ENCODE peak calls at places on chromosomes 6 and 20, in seven cellular contexts. R, Y, N, F, Q, E and U are unnamed samples.

GRCh38 chr6:116387374-116387773 is 16.6 kb downstream of the DSE start:
- DNase-seq in R (no peak), E (peak), Q (peak), F (no peak), Y (no peak), N (no peak), U (peak)

GRCh38 chr6:151637814-151638213 is 144.0 kb downstream of the CCDC170 start:
- DNase-seq in E (no peak), R (no peak), Q (no peak), F (no peak), Y (no peak), N (no peak), U (no peak)

GRCh38 chr6:33205172-33206026 is 944 bp downstream of the HSD17B8 start:
- DNase-seq in F (peak), N (peak), Y (peak), Q (no peak), E (no peak), R (no peak), U (no peak)

GRCh38 chr6:115643762-115644161 is 416.9 kb downstream of the FRK start:
- DNase-seq in F (no peak), N (no peak), Q (no peak), R (no peak), Y (no peak), E (no peak), U (no peak)

GRCh38 chr6:156434795-156435190 is 342.4 kb upstream of the ARID1B start:
- DNase-seq in E (no peak), N (no peak), R (no peak), F (no peak), Q (no peak), Y (no peak), U (no peak)

GRCh38 chr20:39829255-39829654 is 859.8 kb downstream of the MAFB start:
- DNase-seq in E (no peak), F (no peak), Y (no peak), Q (no peak), R (no peak), N (peak), U (no peak)

GRCh38 chr6:28254340-28254618 is 2.2 kb upstream of the ZKSCAN4 start:
- DNase-seq in E (no peak), F (no peak), Q (no peak), Y (no peak), N (peak), R (no peak), U (peak)

GRCh38 chr6:105302617-105303128 is 100.2 kb downstream of the PREP start:
- DNase-seq in E (no peak), Q (no peak), Y (no peak), N (peak), F (no peak), R (no peak), U (no peak)

GRCh38 chr20:25040438-25040831 is 17.5 kb downstream of the ACSS1 start:
- DNase-seq in Q (no peak), F (no peak), E (peak), R (peak), Y (no peak), N (no peak), U (no peak)

GRCh38 chr6:97978855-97979271 is 695.8 kb upstream of the MMS22L start:
- DNase-seq in R (no peak), Y (no peak), N (peak), Q (no peak), F (no peak), E (no peak), U (no peak)

GRCh38 chr20:53652859-53653520 is 59.4 kb upstream of the ZNF217 start:
- DNase-seq in Q (no peak), N (no peak), Y (no peak), E (no peak), R (no peak), F (no peak), U (no peak)

GRCh38 chr6:50049829-50050228 is at the start of gene DEFB112:
- DNase-seq in E (no peak), N (no peak), R (no peak), Q (no peak), F (no peak), Y (no peak), U (no peak)

GRCh38 chr6:14910692-14911547 is 334.9 kb upstream of the JARID2 start:
- DNase-seq in Q (no peak), R (no peak), Y (no peak), E (peak), F (no peak), N (no peak), U (peak)

GRCh38 chr20:50977066-50978045 is 18.7 kb downstream of the MOCS3 start:
- DNase-seq in N (no peak), R (no peak), Q (no peak), F (no peak), Y (no peak), E (no peak), U (no peak)

GRCh38 chr20:38098952-38099351 is 65.4 kb downstream of the RPRD1B start:
- DNase-seq in R (no peak), E (no peak), N (no peak), Y (no peak), Q (peak), F (no peak), U (no peak)

GRCh38 chr6:73639015-73639414 is 14.8 kb downstream of the SLC17A5 start:
- DNase-seq in F (no peak), E (no peak), R (no peak), N (no peak), Q (no peak), Y (no peak), U (no peak)

GRCh38 chr6:138963531-138963930 is 24.5 kb downstream of the REPS1 start:
- DNase-seq in R (no peak), N (no peak), E (no peak), Q (peak), F (no peak), Y (no peak), U (no peak)

GRCh38 chr6:14964901-14965300 is 281.0 kb upstream of the JARID2 start:
- DNase-seq in Q (no peak), R (no peak), F (no peak), E (no peak), Y (no peak), N (no peak), U (no peak)

GRCh38 chr20:23823621-23824324 is 2.8 kb downstream of the CST2 start:
- DNase-seq in E (no peak), R (no peak), Y (no peak), N (no peak), F (no peak), Q (no peak), U (no peak)

GRCh38 chr6:55276745-55277627 is 50.3 kb upstream of the GFRAL start:
- DNase-seq in Q (peak), Y (peak), F (peak), N (peak), E (no peak), R (peak), U (peak)

GRCh38 chr6:62474793-62475192 is 188.8 kb upstream of the KHDRBS2 start:
- DNase-seq in E (no peak), Q (no peak), F (no peak), N (no peak), R (no peak), Y (no peak), U (no peak)

DNA sequence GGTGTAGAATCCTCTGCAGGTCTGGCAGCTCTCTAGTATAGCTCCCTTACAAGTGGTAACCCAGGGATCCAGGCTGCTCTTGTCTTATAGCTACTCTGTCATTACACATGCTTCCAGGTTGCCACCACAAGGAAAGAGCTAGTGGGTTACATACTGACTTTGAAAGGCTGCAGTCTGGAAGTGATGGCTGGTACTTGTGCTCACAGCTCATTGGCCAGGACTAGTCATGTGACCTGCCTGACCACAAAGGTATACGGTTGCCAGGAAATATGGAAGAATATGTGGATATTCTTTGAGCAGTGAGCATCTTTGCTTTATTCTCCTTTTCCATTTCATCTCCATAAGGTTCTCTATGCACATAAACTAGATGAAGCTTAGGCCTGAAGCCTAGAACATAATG is 46.0 kb downstream of the RREB1 start:
- DNase-seq in F (no peak), R (no peak), E (no peak), N (no peak), Q (no peak), Y (no peak), U (no peak)
- H3K27ac ChIP-seq in F (no peak), R (no peak), E (peak), N (no peak), Q (no peak), Y (no peak), U (peak)

GRCh38 chr6:43436577-43437282 is 9.4 kb downstream of the ABCC10 start:
- DNase-seq in Y (no peak), N (no peak), Q (peak), R (peak), F (no peak), E (peak), U (no peak)
- TF ChIP-seq POLR2AphosphoS5 in Y (no peak), N (no peak), Q (peak), R (peak), F (no peak), E (no peak), U (no peak)

GRCh38 chr6:17470209-17470952 is 77.0 kb downstream of the CAP2 start:
- DNase-seq in F (no peak), N (no peak), Q (no peak), Y (no peak), R (no peak), E (no peak), U (no peak)

GRCh38 chr6:17470953-17471335 is 77.5 kb downstream of the CAP2 start:
- DNase-seq in E (no peak), N (no peak), F (no peak), Y (no peak), Q (no peak), R (peak), U (no peak)

GRCh38 chr6:17473554-17473953 is 80.2 kb downstream of the CAP2 start:
- DNase-seq in Q (no peak), F (no peak), R (no peak), Y (no peak), N (no peak), E (no peak), U (no peak)

GRCh38 chr6:17474289-17474688 is 80.9 kb downstream of the CAP2 start:
- DNase-seq in F (no peak), E (no peak), Y (no peak), Q (no peak), R (no peak), N (no peak), U (no peak)

DNA sequence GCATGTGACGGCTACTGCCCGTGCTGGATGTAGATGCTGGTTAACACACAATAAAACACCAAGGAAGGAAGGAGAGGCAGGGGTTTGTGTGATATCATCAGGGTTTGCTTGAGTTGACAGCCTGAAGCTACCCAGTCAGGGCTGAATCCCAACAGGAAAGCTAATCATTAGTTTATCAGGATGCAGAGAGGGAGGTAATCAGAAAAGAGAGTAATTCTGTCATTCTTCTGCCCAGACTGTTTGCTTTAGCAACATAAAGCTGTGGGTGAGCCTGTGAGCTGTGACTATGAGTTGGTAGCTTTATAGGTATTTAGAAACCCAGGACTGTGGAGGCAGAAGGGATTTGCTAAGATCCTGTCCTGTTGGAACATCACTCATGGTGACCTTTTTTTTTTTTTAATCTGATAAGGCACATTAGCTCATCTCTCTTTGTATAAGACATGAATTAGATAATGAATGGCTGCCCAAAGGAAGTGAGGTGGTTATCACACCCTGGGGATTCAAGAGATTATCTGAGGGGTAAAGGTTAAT is 79.3 kb downstream of the CAP2 start:
- DNase-seq in Y (no peak), E (no peak), N (no peak), Q (no peak), F (peak), R (no peak), U (no peak)
- H3K27ac ChIP-seq in Y (no peak), E (no peak), N (no peak), Q (no peak), F (peak), R (peak), U (no peak)

DNA sequence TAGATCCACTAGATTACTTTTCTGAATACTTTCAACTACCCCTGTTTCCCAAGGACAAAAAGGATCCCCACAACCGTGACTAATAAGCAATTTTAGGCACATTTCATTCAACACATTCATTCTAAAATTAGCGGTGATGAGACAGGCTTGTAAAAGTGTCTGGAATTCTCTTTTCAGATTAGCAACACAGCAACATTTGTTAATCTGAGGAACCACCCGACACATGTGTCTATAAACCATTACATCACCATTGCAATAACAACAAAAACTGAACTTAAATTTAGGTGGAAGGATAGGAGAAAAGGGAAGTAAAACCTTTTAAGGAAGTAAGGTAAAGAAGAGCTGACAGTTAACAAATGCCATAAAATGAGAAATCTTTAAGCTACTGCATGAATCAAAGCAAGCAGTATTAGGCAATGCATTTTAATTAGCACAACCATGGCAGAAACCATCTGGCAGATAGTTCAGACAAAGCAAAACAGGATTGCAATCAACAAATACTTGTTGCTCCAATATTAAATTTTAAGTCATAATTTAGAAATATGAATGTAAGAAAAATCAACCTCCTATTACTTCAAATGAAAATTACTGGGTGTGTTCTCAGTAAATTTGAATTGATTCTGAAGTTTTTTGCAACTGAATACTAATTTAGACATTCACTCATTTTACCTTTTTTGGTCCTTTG is 49.0 kb downstream of the MAP3K7 start:
- DNase-seq in E (no peak), Q (no peak), R (no peak), Y (no peak), N (no peak), F (no peak), U (peak)
- TF ChIP-seq POLR2AphosphoS5 in E (no peak), Q (no peak), R (no peak), Y (no peak), N (no peak), F (no peak), U (peak)

GRCh38 chr6:51719297-51719696 is 368.1 kb downstream of the PKHD1 start:
- DNase-seq in E (no peak), N (no peak), F (no peak), R (no peak), Q (no peak), Y (no peak), U (no peak)

GRCh38 chr6:51720327-51720726 is 367.1 kb downstream of the PKHD1 start:
- DNase-seq in R (no peak), Q (no peak), E (no peak), Y (no peak), N (no peak), F (no peak), U (no peak)

GRCh38 chr6:51718533-51718932 is 368.9 kb downstream of the PKHD1 start:
- DNase-seq in F (no peak), Y (no peak), E (no peak), N (no peak), Q (no peak), R (no peak), U (no peak)

GRCh38 chr6:51711876-51712275 is 375.5 kb downstream of the PKHD1 start:
- DNase-seq in Y (no peak), E (no peak), N (no peak), Q (no peak), F (no peak), R (no peak), U (no peak)

DNA sequence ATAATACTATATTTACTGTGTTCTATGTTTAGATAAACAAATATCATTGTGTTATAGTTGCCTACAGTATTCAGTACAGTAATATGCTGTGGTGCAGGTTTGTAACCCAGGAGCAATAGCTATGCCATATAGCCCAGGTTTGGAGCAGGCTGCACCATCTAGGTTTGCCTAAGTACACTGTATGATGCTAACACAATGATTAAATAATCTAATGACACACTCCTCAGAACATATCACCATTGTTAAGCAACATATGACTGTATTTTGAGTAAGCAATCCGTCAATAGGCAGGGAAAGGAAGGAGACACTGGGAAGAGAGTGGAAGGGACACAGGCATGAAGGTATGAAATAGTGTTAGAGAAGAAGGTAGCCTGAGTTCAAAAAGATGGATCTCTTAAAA is 369.9 kb downstream of the PKHD1 start:
- DNase-seq in N (no peak), R (no peak), Y (no peak), E (no peak), Q (no peak), F (no peak), U (no peak)
- H3K27ac ChIP-seq in N (no peak), R (no peak), Y (no peak), E (no peak), Q (no peak), F (no peak), U (no peak)

GRCh38 chr6:22551280-22551679 is 18.1 kb upstream of the HDGFL1 start:
- DNase-seq in R (no peak), Q (no peak), Y (no peak), E (no peak), N (no peak), F (no peak), U (no peak)
- TF ChIP-seq POLR2AphosphoS5 in R (no peak), Q (no peak), Y (no peak), E (no peak), N (no peak), F (no peak), U (no peak)

DNA sequence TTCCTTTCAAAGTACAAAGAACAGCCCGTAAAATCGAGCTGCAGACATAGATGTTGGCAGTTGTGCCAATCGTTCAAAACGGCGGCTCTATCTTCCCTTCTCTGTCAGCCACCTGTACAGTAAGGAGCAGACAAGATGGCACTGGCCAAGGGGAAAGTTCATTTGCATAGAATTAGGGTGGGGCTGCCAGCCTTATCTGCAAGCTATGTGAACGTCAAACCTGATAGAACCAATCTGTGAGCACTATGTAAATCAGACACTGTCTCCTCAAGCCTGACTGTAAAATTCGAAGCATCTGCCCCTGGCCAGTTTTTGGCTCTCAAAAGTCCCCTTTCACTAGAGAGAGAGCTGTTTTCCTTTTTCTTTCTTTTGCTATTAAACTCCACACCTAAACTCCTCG is 374.5 kb downstream of the EPM2A start:
- DNase-seq in R (no peak), Q (no peak), Y (no peak), N (peak), F (no peak), E (no peak), U (no peak)
- H3K27ac ChIP-seq in R (no peak), Q (no peak), Y (no peak), N (no peak), F (no peak), E (no peak), U (no peak)

GRCh38 chr20:31500527-31500926 is 13.7 kb upstream of the HM13 start:
- DNase-seq in Y (no peak), Q (no peak), N (no peak), F (no peak), R (no peak), E (no peak), U (no peak)

GRCh38 chr20:31508517-31509244 is 5.6 kb upstream of the HM13 start:
- DNase-seq in E (no peak), N (no peak), F (no peak), Q (no peak), R (no peak), Y (no peak), U (no peak)

GRCh38 chr20:31505903-31506302 is 8.3 kb upstream of the HM13 start:
- DNase-seq in E (no peak), Y (no peak), F (no peak), Q (no peak), R (no peak), N (no peak), U (no peak)
- TF ChIP-seq POLR2AphosphoS5 in E (no peak), Y (no peak), F (no peak), Q (no peak), R (no peak), N (no peak), U (no peak)

DNA sequence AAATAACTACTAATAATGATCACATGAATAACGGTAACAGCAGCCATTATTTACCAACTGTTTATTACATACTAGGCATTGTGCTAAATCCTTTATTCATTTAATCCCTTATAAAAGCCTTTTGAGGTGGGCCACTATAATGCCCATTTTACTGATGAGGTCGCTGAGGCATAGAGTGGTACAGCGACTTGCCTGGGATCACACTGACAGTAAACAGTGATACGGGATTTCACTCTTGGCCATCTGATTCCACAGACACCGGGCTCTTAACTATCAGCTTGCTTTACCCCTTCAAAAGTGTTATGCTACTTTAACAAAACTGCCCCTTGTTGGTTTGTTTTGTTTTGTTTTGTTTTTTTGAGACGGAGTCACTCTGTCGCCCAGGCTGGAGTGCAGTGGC is 2.2 kb upstream of the RAB22A start:
- DNase-seq in E (no peak), Y (no peak), Q (no peak), F (no peak), N (no peak), R (no peak), U (no peak)
- H3K27ac ChIP-seq in E (peak), Y (peak), Q (peak), F (no peak), N (no peak), R (no peak), U (no peak)

GRCh38 chr20:47315339-47315662 is 41.2 kb downstream of the ZMYND8 start:
- DNase-seq in Y (no peak), N (peak), R (no peak), E (no peak), F (no peak), Q (peak), U (no peak)
- TF ChIP-seq POLR2AphosphoS5 in Y (no peak), N (no peak), R (no peak), E (no peak), F (no peak), Q (no peak), U (no peak)